ENCODE peak calls at places on chromosomes 11 and 22, in five cellular contexts. W, K, Y, F and B are unnamed samples.

GRCh38 chr22:31281733-31282132 is 10.6 kb downstream of the PIK3IP1 start:
- DNase-seq in K (no peak), W (no peak), F (no peak), Y (no peak), B (no peak)

GRCh38 chr11:71388637-71389235 is 59.5 kb downstream of the DHCR7 start:
- DNase-seq in Y (no peak), W (no peak), F (no peak), K (no peak), B (no peak)

GRCh38 chr11:94845622-94846021 is 77.5 kb downstream of the AMOTL1 start:
- DNase-seq in F (no peak), W (no peak), Y (no peak), K (no peak), B (no peak)

GRCh38 chr11:83773950-83774880 is 488.0 kb upstream of the CCDC90B start:
- DNase-seq in K (no peak), Y (peak), F (no peak), W (no peak), B (no peak)

GRCh38 chr11:76233936-76234703 is 27.8 kb upstream of the WNT11 start:
- DNase-seq in K (peak), F (peak), Y (no peak), W (no peak), B (no peak)

GRCh38 chr11:13720940-13721339 is 52.5 kb downstream of the FAR1 start:
- DNase-seq in W (no peak), F (no peak), K (no peak), Y (no peak), B (no peak)

GRCh38 chr11:70742553-70743291 is 344.4 kb downstream of the CTTN start:
- DNase-seq in K (peak), W (no peak), F (no peak), Y (no peak), B (no peak)

GRCh38 chr11:14645985-14646900 is 2.6 kb downstream of the PDE3B start:
- DNase-seq in F (no peak), K (no peak), W (no peak), Y (no peak), B (no peak)

GRCh38 chr11:63858628-63859550 is 20.0 kb downstream of the MARK2 start:
- DNase-seq in F (no peak), W (no peak), K (peak), Y (no peak), B (no peak)

GRCh38 chr11:117614695-117615094 is 182.3 kb downstream of the DSCAML1 start:
- DNase-seq in W (no peak), K (peak), Y (no peak), F (no peak), B (no peak)

GRCh38 chr11:79441159-79441875 is 487 bp upstream of the TENM4 start:
- DNase-seq in Y (no peak), K (no peak), F (peak), W (no peak), B (no peak)

GRCh38 chr11:94895971-94896370 is 77.4 kb downstream of the CWC15 start:
- DNase-seq in W (no peak), K (no peak), Y (no peak), F (peak), B (no peak)

GRCh38 chr11:41225856-41226255 is 233.6 kb downstream of the LRRC4C start:
- DNase-seq in W (no peak), Y (no peak), F (no peak), K (no peak), B (no peak)

GRCh38 chr11:30585892-30586250 is 282 bp downstream of the MPPED2 start:
- DNase-seq in F (peak), W (no peak), K (peak), Y (no peak), B (no peak)

GRCh38 chr11:70608568-70609314 is 210.4 kb downstream of the CTTN start:
- DNase-seq in Y (no peak), F (no peak), K (no peak), W (no peak), B (no peak)

GRCh38 chr11:6258571-6258998 is 1.1 kb upstream of the CCKBR start:
- DNase-seq in K (no peak), Y (peak), F (no peak), W (no peak), B (no peak)

GRCh38 chr11:115501895-115502589 is 2.2 kb downstream of the CADM1 start:
- DNase-seq in W (no peak), F (no peak), Y (peak), K (no peak), B (no peak)

GRCh38 chr11:73995247-73995646 is 12.6 kb upstream of the UCP2 start:
- DNase-seq in W (no peak), K (no peak), Y (no peak), F (no peak), B (no peak)

GRCh38 chr22:26656896-26657851 is at the start of gene MIAT:
- DNase-seq in F (peak), K (peak), W (no peak), Y (peak), B (no peak)

GRCh38 chr11:128196235-128196634 is 391.1 kb downstream of the ETS1 start:
- DNase-seq in Y (no peak), W (no peak), F (peak), K (no peak), B (no peak)

GRCh38 chr11:65719887-65720236 is 736 bp downstream of the RNASEH2C start:
- DNase-seq in Y (no peak), K (no peak), W (no peak), F (peak), B (no peak)

GRCh38 chr11:10623797-10624761 is 55.6 kb upstream of the LYVE1 start:
- DNase-seq in K (peak), F (peak), W (no peak), Y (peak), B (no peak)

GRCh38 chr11:68025047-68025446 is 5.4 kb upstream of the NDUFS8 start:
- DNase-seq in K (no peak), W (no peak), F (no peak), Y (no peak), B (no peak)

GRCh38 chr11:66221012-66221411 is 47.4 kb upstream of the RAB1B start:
- DNase-seq in F (no peak), Y (no peak), K (peak), W (no peak), B (no peak)

GRCh38 chr11:15750535-15751297 is 605.6 kb downstream of the SOX6 start:
- DNase-seq in Y (peak), W (no peak), K (no peak), F (no peak), B (no peak)

GRCh38 chr11:33227578-33228261 is 29.5 kb upstream of the HIPK3 start:
- DNase-seq in K (no peak), Y (no peak), W (no peak), F (peak), B (no peak)

GRCh38 chr11:77130763-77131513 is 2.9 kb downstream of the MYO7A start:
- DNase-seq in K (no peak), F (peak), Y (no peak), W (no peak), B (no peak)

GRCh38 chr11:11463397-11463796 is 110.3 kb upstream of the CSNK2A3 start:
- DNase-seq in K (peak), Y (peak), F (no peak), W (peak), B (no peak)

GRCh38 chr11:86067230-86068137 is 1.4 kb downstream of the PICALM start:
- DNase-seq in W (no peak), K (no peak), Y (no peak), F (no peak), B (no peak)

GRCh38 chr11:995752-996420 is 40.6 kb downstream of the MUC6 start:
- DNase-seq in K (no peak), W (peak), F (no peak), Y (no peak), B (no peak)

GRCh38 chr22:37337204-37337943 is 55.1 kb downstream of the CYTH4 start:
- DNase-seq in F (peak), Y (no peak), K (no peak), W (no peak), B (no peak)

GRCh38 chr11:17073370-17074027 is 4.0 kb downstream of the RPS13 start:
- DNase-seq in F (no peak), K (no peak), W (no peak), Y (no peak), B (no peak)

GRCh38 chr22:18058770-18059169 is 19.0 kb upstream of the PEX26 start:
- DNase-seq in W (no peak), Y (no peak), F (no peak), K (peak), B (no peak)

GRCh38 chr11:123103326-123103980 is 41.5 kb upstream of the HSPA8 start:
- DNase-seq in Y (peak), F (peak), K (no peak), W (peak), B (no peak)

GRCh38 chr11:73114110-73114834 is 27.8 kb downstream of the FCHSD2 start:
- DNase-seq in K (no peak), F (no peak), W (no peak), Y (no peak), B (no peak)

GRCh38 chr11:104609297-104609696 is 289.0 kb downstream of the CASP12 start:
- DNase-seq in K (no peak), W (no peak), F (peak), Y (peak), B (no peak)

GRCh38 chr11:119894916-119895315 is 165.9 kb upstream of the NECTIN1 start:
- DNase-seq in F (no peak), W (no peak), K (no peak), Y (no peak), B (no peak)

GRCh38 chr11:35063453-35063852 is 75.5 kb upstream of the CD44 start:
- DNase-seq in Y (no peak), F (no peak), K (no peak), W (no peak), B (no peak)

GRCh38 chr11:102447193-102447592 is 5.4 kb downstream of the TMEM123 start:
- DNase-seq in K (no peak), F (no peak), W (no peak), Y (no peak), B (no peak)

GRCh38 chr11:76671626-76672309 is 1.2 kb upstream of the LRRC32 start:
- DNase-seq in Y (no peak), F (no peak), W (no peak), K (no peak), B (no peak)